ENCODE peak calls at places on chromosomes 3 and 15, in six cellular contexts. V is GM12878, T is HCT116, H is K562, W is HepG2, Y is H1. R is an unnamed sample. For H3K4me1 and H3K9me3, the result is how much of the 10 kb centered on the place peaks cover.

GRCh38 chr3:9691636-9692035 is 12.0 kb upstream of the CPNE9 start:
- DNase-seq in V (no peak), T (no peak), H (no peak), W (no peak), Y (no peak), R (no peak)

GRCh38 chr15:57153140-57153539 is 223.2 kb upstream of the CGNL1 start:
- DNase-seq in V (no peak), T (no peak), H (no peak), W (no peak), Y (no peak), R (no peak)

GRCh38 chr3:134363381-134363755 is 10.9 kb downstream of the AMOTL2 start:
- DNase-seq in V (no peak), T (no peak), H (peak), W (no peak), Y (no peak), R (no peak)

GRCh38 chr15:48422401-48422800 is 91.2 kb downstream of the DUT start:
- DNase-seq in V (no peak), T (no peak), H (no peak), W (no peak), Y (no peak), R (no peak)

GRCh38 chr15:82647835-82648256 is 683 bp upstream of the CPEB1 start:
- DNase-seq in V (no peak), T (no peak), H (peak), W (no peak), Y (no peak), R (peak)

GRCh38 chr3:30258426-30259392 is 347.7 kb upstream of the TGFBR2 start:
- DNase-seq in V (no peak), T (no peak), H (no peak), W (peak), Y (no peak), R (peak)

GRCh38 chr15:40082195-40082868 is 26.3 kb downstream of the BMF start:
- DNase-seq in V (no peak), T (no peak), H (no peak), W (no peak), Y (no peak), R (no peak)

GRCh38 chr3:134998855-134999254 is 203.8 kb downstream of the EPHB1 start:
- DNase-seq in V (no peak), T (no peak), H (no peak), W (no peak), Y (no peak), R (no peak)

GRCh38 chr15:89021224-89021623 is 67.0 kb upstream of the ABHD2 start:
- DNase-seq in V (no peak), T (no peak), H (no peak), W (no peak), Y (no peak), R (no peak)

GRCh38 chr3:157082305-157082981 is 77.5 kb downstream of the CCNL1 start:
- DNase-seq in V (no peak), T (peak), H (no peak), W (no peak), Y (no peak), R (no peak)

GRCh38 chr15:49137861-49138260 is 17.5 kb downstream of the COPS2 start:
- DNase-seq in V (no peak), T (no peak), H (no peak), W (no peak), Y (no peak), R (no peak)

GRCh38 chr3:10577521-10577920 is 72.1 kb upstream of the ATP2B2 start:
- DNase-seq in V (no peak), T (no peak), H (no peak), W (no peak), Y (no peak), R (no peak)

GRCh38 chr3:16300881-16301359 is 35.9 kb downstream of the OXNAD1 start:
- DNase-seq in V (peak), T (no peak), H (no peak), W (no peak), Y (no peak), R (no peak)

GRCh38 chr3:72753495-72753894 is 94.8 kb downstream of the SHQ1 start:
- DNase-seq in V (no peak), T (no peak), H (no peak), W (peak), Y (no peak), R (no peak)

GRCh38 chr3:74214286-74214685 is 400.2 kb downstream of the CNTN3 start:
- DNase-seq in V (no peak), T (no peak), H (no peak), W (no peak), Y (no peak), R (no peak)

GRCh38 chr15:45641374-45641778 is 6.5 kb downstream of the SQOR start:
- DNase-seq in V (no peak), T (no peak), H (no peak), W (peak), Y (no peak), R (no peak)

GRCh38 chr3:12300137-12300536 is 11.3 kb downstream of the PPARG start:
- DNase-seq in V (no peak), T (peak), H (no peak), W (no peak), Y (no peak), R (no peak)
- TF ChIP-seq ZNF274 in V (no peak), T (no peak), H (no peak), W (no peak), Y (no peak), R (no peak)

GRCh38 chr3:58246148-58247051 is 8.8 kb downstream of the ABHD6 start:
- DNase-seq in V (no peak), T (no peak), H (no peak), W (no peak), Y (no peak), R (no peak)

GRCh38 chr3:58250093-58250707 is 12.6 kb downstream of the ABHD6 start:
- DNase-seq in V (no peak), T (no peak), H (no peak), W (no peak), Y (no peak), R (no peak)

GRCh38 chr3:58251653-58252052 is 14.1 kb downstream of the ABHD6 start:
- DNase-seq in V (no peak), T (no peak), H (no peak), W (no peak), Y (no peak), R (no peak)

GRCh38 chr3:58254144-58254543 is 16.6 kb downstream of the ABHD6 start:
- DNase-seq in V (no peak), T (no peak), H (no peak), W (no peak), Y (no peak), R (no peak)

GRCh38 chr3:58249358-58250092 is 11.9 kb downstream of the ABHD6 start:
- DNase-seq in V (no peak), T (no peak), H (no peak), W (peak), Y (no peak), R (no peak)
- H3K4me1 ChIP-seq in V (under half), T (under half), H (under half), W (half or more), Y (under half), R (under half)

GRCh38 chr15:25690673-25691543 is 172.2 kb downstream of the ATP10A start:
- DNase-seq in V (no peak), T (no peak), H (no peak), W (no peak), Y (no peak), R (no peak)
- H3K9me3 ChIP-seq in V (under half), T (under half), H (under half), W (under half), Y (under half), R (under half)

GRCh38 chr3:182562274-182562673 is 231.0 kb upstream of the ATP11B start:
- DNase-seq in V (no peak), T (no peak), H (no peak), W (no peak), Y (no peak), R (no peak)
- TF ChIP-seq ZNF274 in V (no peak), T (no peak), H (no peak), W (no peak), Y (no peak), R (no peak)

DNA sequence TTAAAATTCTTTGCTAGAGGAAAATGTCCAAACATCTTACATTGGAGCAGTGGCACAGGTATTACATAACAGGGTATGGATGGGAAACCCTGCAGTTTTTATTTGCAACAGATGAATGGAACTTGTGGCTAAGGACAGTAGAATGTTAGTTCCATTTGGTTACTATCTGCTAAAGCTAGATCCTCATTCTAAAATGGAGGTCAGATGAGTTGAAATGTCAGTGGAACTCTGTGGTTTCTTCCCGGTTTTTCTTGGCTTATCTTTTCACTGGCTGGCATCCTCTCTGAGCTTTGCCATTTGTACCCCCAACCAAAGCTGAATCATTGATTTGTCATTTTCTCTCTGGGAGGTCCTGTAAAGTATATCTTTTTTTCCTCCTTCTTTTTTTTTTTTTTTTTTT is 68.9 kb downstream of the ARMC8 start:
- DNase-seq in V (no peak), T (no peak), H (no peak), W (no peak), Y (no peak), R (no peak)
- H3K4me1 ChIP-seq in V (under half), T (under half), H (under half), W (under half), Y (under half), R (under half)

DNA sequence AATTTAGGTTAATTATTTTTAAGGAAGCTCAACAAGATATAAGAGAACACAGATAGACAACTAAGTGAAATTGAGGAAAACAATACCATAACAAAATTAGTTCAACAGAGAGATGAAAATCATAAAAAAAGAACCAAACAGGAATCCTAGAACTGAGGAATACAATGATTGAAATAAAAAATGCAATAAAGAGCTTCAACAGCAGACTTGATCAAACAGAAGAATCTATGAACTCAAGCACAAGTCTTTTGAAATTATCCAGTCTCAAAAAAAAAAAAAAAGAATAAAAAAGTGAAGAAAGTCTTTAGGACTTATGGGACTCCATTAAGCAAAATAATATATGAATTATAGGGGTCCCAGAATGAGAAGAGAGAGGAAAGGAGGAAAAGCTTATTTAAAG is 42.0 kb upstream of the GNB4 start:
- DNase-seq in V (no peak), T (no peak), H (no peak), W (no peak), Y (no peak), R (no peak)
- H3K9me3 ChIP-seq in V (under half), T (under half), H (under half), W (under half), Y (under half), R (under half)